ENCODE peak calls at places on chromosomes 7 and 10, in seven cellular contexts. A, P, J, L, X, S and W are unnamed samples.

GRCh38 chr7:102425639-102426267 is 7.6 kb upstream of the ORAI2 start:
- DNase-seq in S (no peak), X (no peak), J (no peak), A (peak), L (peak), P (peak), W (peak)

GRCh38 chr10:30366829-30367228 is 17.8 kb upstream of the MTPAP start:
- DNase-seq in P (no peak), X (no peak), A (no peak), J (no peak), L (no peak), S (no peak), W (no peak)

GRCh38 chr7:2863461-2864066 is 19.5 kb upstream of the GNA12 start:
- DNase-seq in J (no peak), X (peak), S (peak), A (no peak), L (peak), P (peak), W (peak)

GRCh38 chr7:1813394-1814088 is 143.5 kb downstream of the ELFN1 start:
- DNase-seq in P (no peak), A (no peak), J (no peak), L (no peak), S (no peak), X (no peak), W (no peak)

GRCh38 chr10:129848084-129848483 is 116.0 kb downstream of the EBF3 start:
- DNase-seq in L (no peak), S (no peak), A (no peak), X (no peak), P (no peak), J (no peak), W (no peak)

GRCh38 chr10:79007843-79008319 is 60.9 kb upstream of the ZMIZ1 start:
- DNase-seq in J (peak), S (no peak), A (peak), X (no peak), L (no peak), P (no peak), W (peak)

GRCh38 chr10:69953851-69954250 is 98.8 kb upstream of the MACROH2A2 start:
- DNase-seq in X (no peak), P (no peak), J (no peak), A (no peak), L (no peak), S (no peak), W (no peak)

GRCh38 chr7:1045038-1045726 is 836 bp downstream of the GPR146 start:
- DNase-seq in S (no peak), J (no peak), P (no peak), L (no peak), X (no peak), A (no peak), W (no peak)

GRCh38 chr10:22391605-22392004 is 46.3 kb downstream of the SPAG6 start:
- DNase-seq in L (no peak), A (no peak), X (no peak), J (peak), P (no peak), S (no peak), W (no peak)

GRCh38 chr7:93165447-93165846 is 17.3 kb upstream of the SAMD9L start:
- DNase-seq in L (no peak), J (no peak), P (no peak), A (no peak), S (no peak), X (no peak), W (no peak)

GRCh38 chr7:31910191-31910590 is 160.0 kb downstream of the PDE1C start:
- DNase-seq in X (no peak), L (no peak), P (no peak), A (no peak), J (no peak), S (no peak), W (no peak)

GRCh38 chr10:84291389-84291788 is 37.0 kb upstream of the CCSER2 start:
- DNase-seq in J (no peak), X (peak), S (peak), P (no peak), L (no peak), A (no peak), W (no peak)

GRCh38 chr7:32163911-32164310 is 93.7 kb upstream of the PDE1C start:
- DNase-seq in L (no peak), P (no peak), X (no peak), S (no peak), A (no peak), J (no peak), W (no peak)

GRCh38 chr10:7412482-7413251 is 1.8 kb upstream of the SFMBT2 start:
- DNase-seq in P (no peak), L (peak), S (no peak), X (no peak), J (no peak), A (peak), W (peak)

GRCh38 chr10:131891929-131892816 is 8.6 kb upstream of the PPP2R2D start:
- DNase-seq in X (no peak), P (no peak), J (no peak), L (no peak), S (no peak), A (no peak), W (no peak)

GRCh38 chr7:68717176-68717575 is 881.1 kb upstream of the AUTS2 start:
- DNase-seq in P (no peak), X (no peak), A (no peak), J (no peak), S (no peak), L (no peak), W (no peak)

GRCh38 chr7:117750612-117751563 is 122.4 kb downstream of the CTTNBP2 start:
- DNase-seq in J (peak), L (no peak), A (peak), P (no peak), S (peak), X (peak), W (peak)

GRCh38 chr10:77386833-77387232 is 250.8 kb downstream of the KCNMA1 start:
- DNase-seq in A (peak), X (peak), L (no peak), P (no peak), S (no peak), J (no peak), W (no peak)

GRCh38 chr7:8216291-8216690 is 45.7 kb downstream of the ICA1 start:
- DNase-seq in S (no peak), X (no peak), J (no peak), P (no peak), L (no peak), A (no peak), W (no peak)

GRCh38 chr7:131157530-131158243 is 170.0 kb upstream of the MKLN1 start:
- DNase-seq in P (no peak), S (no peak), A (no peak), X (no peak), J (no peak), L (no peak), W (peak)

GRCh38 chr7:128402346-128402745 is 7.4 kb downstream of the IMPDH1 start:
- DNase-seq in J (no peak), L (no peak), A (no peak), S (no peak), X (peak), P (no peak), W (no peak)

GRCh38 chr7:149238051-149238450 is 1.4 kb upstream of the ZNF212 start:
- DNase-seq in X (no peak), L (no peak), S (no peak), A (no peak), P (no peak), J (no peak), W (no peak)

GRCh38 chr10:78856421-78856820 is 212.3 kb upstream of the ZMIZ1 start:
- DNase-seq in J (no peak), S (no peak), A (peak), X (no peak), P (no peak), L (no peak), W (no peak)

GRCh38 chr10:92594194-92594593 is 1.3 kb downstream of the KIF11 start:
- DNase-seq in P (no peak), J (no peak), S (no peak), A (no peak), L (no peak), X (peak), W (no peak)

GRCh38 chr10:11533328-11533781 is 78.1 kb downstream of the USP6NL start:
- DNase-seq in A (no peak), S (no peak), L (no peak), J (no peak), P (no peak), X (no peak), W (no peak)

GRCh38 chr7:75567948-75568595 is 76.0 kb downstream of the SPDYE5 start:
- DNase-seq in J (no peak), P (no peak), L (no peak), X (no peak), S (no peak), A (peak), W (peak)

GRCh38 chr10:86373828-86374227 is 7.2 kb upstream of the GRID1 start:
- DNase-seq in S (no peak), J (no peak), X (no peak), P (no peak), A (no peak), L (no peak), W (no peak)

GRCh38 chr7:149007615-149008014 is 20.7 kb downstream of the PDIA4 start:
- DNase-seq in P (no peak), X (no peak), J (no peak), A (no peak), L (no peak), S (no peak), W (no peak)

GRCh38 chr10:26857991-26858706 is 2.6 kb downstream of the ABI1 start:
- DNase-seq in A (peak), L (no peak), P (no peak), S (no peak), J (no peak), X (no peak), W (peak)

GRCh38 chr10:130711072-130711471 is 574.9 kb downstream of the GLRX3 start:
- DNase-seq in L (no peak), J (no peak), S (no peak), X (no peak), P (no peak), A (no peak), W (no peak)